ENCODE peak calls at places on chromosomes 16 and 17, in six cellular contexts. One of them, this sample, is unnamed. For H3F3A and H3K9me2, the result is how much of the 10 kb centered on the place peaks cover.

GRCh38 chr17:29620271-29620670 is 2.4 kb downstream of the CORO6 start:
- DNase-seq in GM23248: peak
- DNase-seq in SK-N-SH: no peak
- DNase-seq in GM23338: peak
- DNase-seq in PC-3: peak
- DNase-seq in MM.1S: no peak
- DNase-seq in this sample: peak

GRCh38 chr16:14454391-14454790 is 175.7 kb downstream of the PARN start:
- DNase-seq in GM23248: peak
- DNase-seq in SK-N-SH: no peak
- DNase-seq in GM23338: no peak
- DNase-seq in PC-3: peak
- DNase-seq in MM.1S: no peak
- DNase-seq in this sample: no peak

GRCh38 chr16:59296002-59296401 is 561.9 kb upstream of the GOT2 start:
- DNase-seq in GM23248: no peak
- DNase-seq in SK-N-SH: no peak
- DNase-seq in GM23338: peak
- DNase-seq in PC-3: no peak
- DNase-seq in MM.1S: no peak
- DNase-seq in this sample: no peak

GRCh38 chr17:8029121-8029520 is 9.7 kb upstream of the ALOX15B start:
- DNase-seq in GM23248: peak
- DNase-seq in SK-N-SH: no peak
- DNase-seq in GM23338: no peak
- DNase-seq in PC-3: peak
- DNase-seq in MM.1S: no peak
- DNase-seq in this sample: peak

GRCh38 chr16:82062645-82063058 is 27.6 kb downstream of the HSD17B2 start:
- DNase-seq in GM23248: peak
- DNase-seq in SK-N-SH: no peak
- DNase-seq in GM23338: no peak
- DNase-seq in PC-3: no peak
- DNase-seq in MM.1S: no peak
- DNase-seq in this sample: no peak

GRCh38 chr16:68384293-68385255 is 63.7 kb downstream of the SMPD3 start:
- DNase-seq in GM23248: no peak
- DNase-seq in SK-N-SH: no peak
- DNase-seq in GM23338: peak
- DNase-seq in PC-3: no peak
- DNase-seq in MM.1S: peak
- DNase-seq in this sample: no peak

GRCh38 chr17:57536289-57536688 is 208.8 kb downstream of the CCDC182 start:
- DNase-seq in GM23248: no peak
- DNase-seq in SK-N-SH: no peak
- DNase-seq in GM23338: no peak
- DNase-seq in PC-3: no peak
- DNase-seq in MM.1S: no peak
- DNase-seq in this sample: no peak

GRCh38 chr16:12896562-12896961 is 4.8 kb upstream of the SHISA9 start:
- DNase-seq in GM23248: peak
- DNase-seq in SK-N-SH: peak
- DNase-seq in GM23338: peak
- DNase-seq in PC-3: peak
- DNase-seq in MM.1S: peak
- DNase-seq in this sample: peak

GRCh38 chr17:45857977-45858708 is 13.5 kb downstream of the SPPL2C start:
- DNase-seq in GM23248: peak
- DNase-seq in SK-N-SH: no peak
- DNase-seq in GM23338: peak
- DNase-seq in PC-3: peak
- DNase-seq in MM.1S: no peak
- DNase-seq in this sample: peak

GRCh38 chr16:3949946-3950342 is 69.4 kb upstream of the CREBBP start:
- DNase-seq in GM23248: no peak
- DNase-seq in SK-N-SH: no peak
- DNase-seq in GM23338: no peak
- DNase-seq in PC-3: no peak
- DNase-seq in MM.1S: no peak
- DNase-seq in this sample: no peak

GRCh38 chr16:3824121-3824795 is 56.3 kb downstream of the CREBBP start:
- DNase-seq in GM23248: peak
- DNase-seq in SK-N-SH: no peak
- DNase-seq in GM23338: no peak
- DNase-seq in PC-3: no peak
- DNase-seq in MM.1S: no peak
- DNase-seq in this sample: no peak

GRCh38 chr17:82380860-82381702 is 9.5 kb downstream of the UTS2R start:
- DNase-seq in GM23248: peak
- DNase-seq in SK-N-SH: no peak
- DNase-seq in GM23338: no peak
- DNase-seq in PC-3: peak
- DNase-seq in MM.1S: no peak
- DNase-seq in this sample: no peak

GRCh38 chr16:5977329-5977728 is 879.7 kb upstream of the EEF2KMT start:
- DNase-seq in GM23248: no peak
- DNase-seq in SK-N-SH: no peak
- DNase-seq in GM23338: peak
- DNase-seq in PC-3: no peak
- DNase-seq in MM.1S: no peak
- DNase-seq in this sample: no peak

DNA sequence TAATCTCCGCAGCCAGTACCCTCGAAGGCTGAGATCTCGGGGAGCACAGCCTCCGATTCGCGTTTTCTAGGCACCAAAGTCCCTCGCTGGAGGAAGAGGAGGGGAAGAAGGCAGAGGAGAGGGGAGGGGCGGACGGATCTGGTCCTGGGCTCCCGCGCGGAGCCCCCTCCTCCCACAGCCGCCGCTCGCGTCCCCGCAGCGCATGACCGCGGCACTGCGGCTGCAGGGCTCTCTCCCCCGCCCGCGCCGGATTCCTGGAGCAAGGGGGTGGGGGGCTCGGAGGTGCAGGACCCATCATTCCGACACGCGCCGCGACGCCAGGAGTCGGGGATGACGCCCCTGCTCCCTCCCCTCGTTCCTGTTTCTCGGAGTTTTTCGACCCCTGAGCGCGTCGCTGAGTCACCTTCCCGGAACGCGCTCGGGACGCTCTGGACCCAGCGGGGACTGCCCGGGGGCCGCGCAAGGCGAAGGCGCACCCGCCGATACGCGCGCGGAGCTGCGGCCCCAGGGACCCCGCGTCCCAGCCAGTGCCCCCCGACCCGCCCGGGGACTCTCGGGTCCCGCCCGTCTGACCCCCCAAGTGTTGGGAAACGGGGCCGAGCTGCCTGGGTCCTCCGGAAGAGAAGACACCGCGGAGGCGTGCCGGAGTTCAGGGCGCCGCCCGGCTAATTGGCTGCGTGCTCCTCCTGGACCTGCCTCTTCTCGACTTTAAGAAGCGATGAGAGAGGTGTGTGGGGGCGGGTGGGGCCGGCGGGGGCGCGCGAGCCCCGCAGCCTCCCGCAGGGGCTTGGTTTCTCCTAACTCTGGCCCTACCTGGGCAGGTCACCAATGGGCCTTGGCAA is 1.4 kb upstream of the SPHK1 start:
- DNase-seq in GM23248: peak
- DNase-seq in SK-N-SH: peak
- DNase-seq in GM23338: peak
- DNase-seq in PC-3: peak
- DNase-seq in MM.1S: peak
- DNase-seq in this sample: no peak
- H3F3A ChIP-seq in GM23248: under half
- H3F3A ChIP-seq in SK-N-SH: under half
- H3F3A ChIP-seq in GM23338: under half
- H3F3A ChIP-seq in PC-3: under half
- H3F3A ChIP-seq in MM.1S: under half
- H3F3A ChIP-seq in this sample: under half

GRCh38 chr17:65628637-65629036 is 67.2 kb upstream of the AXIN2 start:
- DNase-seq in GM23248: no peak
- DNase-seq in SK-N-SH: no peak
- DNase-seq in GM23338: no peak
- DNase-seq in PC-3: no peak
- DNase-seq in MM.1S: no peak
- DNase-seq in this sample: no peak
- H3K4me2 ChIP-seq in GM23248: no peak
- H3K4me2 ChIP-seq in SK-N-SH: no peak
- H3K4me2 ChIP-seq in GM23338: peak
- H3K4me2 ChIP-seq in PC-3: peak
- H3K4me2 ChIP-seq in MM.1S: peak
- H3K4me2 ChIP-seq in this sample: peak

DNA sequence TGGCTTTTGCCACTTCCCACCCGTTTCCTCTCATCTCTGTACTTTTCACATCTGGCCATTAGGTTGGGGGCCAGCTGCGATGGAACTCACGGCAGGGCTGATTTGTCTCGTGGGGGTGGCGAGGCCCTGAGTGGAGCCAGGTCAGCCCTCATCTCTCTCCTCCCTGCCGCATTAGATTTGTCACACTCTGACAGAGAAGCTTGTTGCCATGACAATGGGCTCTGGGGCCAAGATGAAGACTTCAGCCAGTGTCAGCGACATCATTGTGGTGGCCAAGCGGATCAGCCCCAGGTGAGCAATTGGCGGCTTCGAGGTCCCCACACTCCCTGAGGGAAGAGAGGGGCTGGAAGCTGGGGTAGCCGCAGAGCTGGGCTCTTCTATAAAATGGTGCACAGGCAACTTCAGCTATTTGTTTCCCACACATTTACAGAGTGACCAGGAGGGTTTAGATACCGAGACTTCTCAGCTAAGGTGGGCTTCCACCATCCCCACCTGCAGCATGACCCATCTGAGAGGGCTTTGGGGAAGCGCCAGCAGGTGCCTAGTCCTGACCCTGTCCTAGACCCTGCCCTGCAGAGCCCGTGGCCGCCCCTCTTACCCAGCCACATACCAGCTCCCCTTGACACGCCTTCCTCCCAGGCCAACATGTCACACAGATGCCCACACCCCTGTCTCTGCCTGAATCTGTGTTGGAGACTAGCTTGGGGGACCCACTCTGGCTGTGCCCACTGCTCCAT is 8.4 kb downstream of the TMEM98 start:
- DNase-seq in GM23248: no peak
- DNase-seq in SK-N-SH: no peak
- DNase-seq in GM23338: no peak
- DNase-seq in PC-3: no peak
- DNase-seq in MM.1S: no peak
- DNase-seq in this sample: no peak
- H3K9me2 ChIP-seq in GM23248: under half
- H3K9me2 ChIP-seq in SK-N-SH: under half
- H3K9me2 ChIP-seq in GM23338: under half
- H3K9me2 ChIP-seq in PC-3: under half
- H3K9me2 ChIP-seq in MM.1S: under half
- H3K9me2 ChIP-seq in this sample: under half

DNA sequence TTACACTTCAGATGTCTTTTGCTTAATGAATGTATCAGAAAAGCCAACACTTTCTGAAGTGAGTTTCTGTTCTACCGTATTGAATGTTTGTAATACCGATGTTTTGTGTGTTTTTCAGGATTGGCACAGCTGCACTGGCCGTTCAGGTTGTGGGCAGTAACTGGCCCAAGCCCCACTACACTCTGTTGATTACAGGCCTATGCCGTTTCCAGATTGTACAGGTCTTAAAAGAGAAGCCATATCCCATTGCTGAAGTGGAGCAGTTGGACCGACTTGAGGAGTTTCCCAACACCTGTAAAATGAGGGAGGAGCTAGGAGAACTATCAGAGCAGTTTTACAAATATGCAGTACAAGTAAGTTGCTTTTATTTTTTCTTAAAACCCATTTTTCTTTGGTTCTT is 4.7 kb upstream of the ABCC11 start:
- DNase-seq in GM23248: no peak
- DNase-seq in SK-N-SH: no peak
- DNase-seq in GM23338: no peak
- DNase-seq in PC-3: no peak
- DNase-seq in MM.1S: no peak
- DNase-seq in this sample: no peak
- H3F3A ChIP-seq in GM23248: under half
- H3F3A ChIP-seq in SK-N-SH: under half
- H3F3A ChIP-seq in GM23338: under half
- H3F3A ChIP-seq in PC-3: under half
- H3F3A ChIP-seq in MM.1S: under half
- H3F3A ChIP-seq in this sample: under half